ENCODE peak calls at places on chromosomes 3 and 15, in ten cellular contexts. E is RPMI7951, L is NT2/D1, U is fibroblast of villous mesenchyme, O is fibroblast of pulmonary artery, T is activated T-cell treated with anti-CD3 and anti-CD28 coated beads for 1 hour, B is GM04504, R is midbrain, W is iris pigment epithelial cell, M is brain microvascular endothelial cell. Q is an unnamed sample.

GRCh38 chr15:56342653-56343052 is 22.6 kb upstream of the TEX9 start:
- DNase-seq in M (no peak), U (peak; percentile 10), T (no peak), L (no peak), O (peak; percentile 58), W (peak; percentile 2), E (peak; percentile 42), R (no peak), B (no peak), Q (no peak)

GRCh38 chr15:74422723-74423442 is 10.9 kb downstream of the SEMA7A start:
- DNase-seq in O (peak; percentile 39), L (peak; percentile 43), W (peak; percentile 37), E (peak; percentile 97), B (no peak), M (peak; percentile 22), T (no peak), U (peak; percentile 44), R (peak; percentile 52), Q (no peak)

GRCh38 chr15:68218847-68219798 is 10.4 kb downstream of the CLN6 start:
- DNase-seq in W (no peak), T (no peak), U (no peak), M (no peak), L (no peak), B (no peak), E (no peak), O (no peak), R (no peak), Q (peak; percentile 12)

GRCh38 chr15:90264649-90265048 is 823 bp upstream of the NGRN start:
- DNase-seq in R (no peak), W (no peak), T (no peak), O (no peak), U (no peak), M (no peak), B (no peak), E (peak; percentile 53), L (no peak), Q (peak; percentile 82)

GRCh38 chr3:42371776-42372175 is 38.6 kb downstream of the LYZL4 start:
- DNase-seq in O (no peak), R (peak; percentile 3), W (no peak), T (no peak), M (no peak), B (no peak), U (no peak), L (no peak), E (no peak), Q (no peak)

GRCh38 chr15:73389539-73389938 is 20.8 kb upstream of the HCN4 start:
- DNase-seq in R (no peak), M (no peak), W (no peak), O (no peak), L (no peak), B (no peak), U (no peak), E (no peak), T (no peak), Q (no peak)

GRCh38 chr3:145952541-145952940 is 208.4 kb downstream of the PLOD2 start:
- DNase-seq in L (no peak), B (peak; percentile 76), R (no peak), M (peak; percentile 25), W (peak; percentile 56), T (no peak), U (peak; percentile 43), E (peak; percentile 96), O (peak; percentile 73), Q (no peak)

GRCh38 chr3:181935915-181936314 is 224.2 kb downstream of the SOX2 start:
- DNase-seq in W (no peak), T (no peak), E (no peak), L (no peak), U (no peak), R (no peak), M (no peak), B (no peak), O (no peak), Q (no peak)

GRCh38 chr3:38580450-38581382 is 68.8 kb downstream of the SCN5A start:
- DNase-seq in U (no peak), W (no peak), R (no peak), T (no peak), L (no peak), B (no peak), M (no peak), O (no peak), E (no peak), Q (no peak)

GRCh38 chr3:150215616-150216015 is 192.5 kb upstream of the TSC22D2 start:
- DNase-seq in R (no peak), U (no peak), O (no peak), W (peak; percentile 18), L (no peak), T (no peak), B (no peak), E (peak; percentile 68), M (no peak), Q (no peak)

Q was measured in colonic mucosa.